ENCODE peak calls at places on chromosomes 6 and 20, in nine cellular contexts. O is HS-27A; D is lung; S is choroid plexus epithelial cell; B is nucleus accumbens; N is stimulated activated CD8-positive, alpha-beta memory T cell treated with anti-CD3 and anti-CD28 coated beads, Interleukin-4, amount 100 ng/mL, for 1 hour; P is T follicular helper cell; K is AG10803; G is natural killer cell. L is an unnamed sample.

GRCh38 chr6:37546141-37546871 is 46.6 kb upstream of the CCDC167 start:
- DNase-seq in B (no peak), P (no peak), G (no peak), N (no peak), S (no peak), D (no peak), O (no peak), K (no peak), L (no peak)

GRCh38 chr20:23106271-23106851 is 20.2 kb upstream of the CD93 start:
- DNase-seq in P (no peak), D (no peak), B (no peak), G (no peak), O (no peak), S (peak), N (no peak), K (no peak), L (peak)

GRCh38 chr6:42294759-42295158 is 77.1 kb upstream of the MRPS10 start:
- DNase-seq in B (no peak), P (no peak), S (peak), K (peak), N (no peak), O (peak), G (no peak), D (no peak), L (peak)

GRCh38 chr6:90103056-90103793 is 193.4 kb downstream of the BACH2 start:
- DNase-seq in O (no peak), S (peak), G (no peak), K (no peak), B (no peak), P (no peak), N (no peak), D (no peak), L (no peak)

GRCh38 chr20:41717464-41717863 is 99.3 kb upstream of the CHD6 start:
- DNase-seq in O (no peak), S (no peak), D (no peak), B (no peak), G (no peak), K (no peak), P (no peak), N (no peak), L (no peak)

GRCh38 chr20:22791877-22792525 is 207.6 kb upstream of the FOXA2 start:
- DNase-seq in P (no peak), G (no peak), O (no peak), B (no peak), K (no peak), N (no peak), S (peak), D (no peak), L (peak)

GRCh38 chr6:84892666-84893065 is 128.3 kb upstream of the TBX18 start:
- DNase-seq in D (no peak), G (no peak), S (peak), N (no peak), P (no peak), O (no peak), B (no peak), K (peak), L (peak)

GRCh38 chr6:26097268-26097875 is 10.1 kb downstream of the HFE start:
- DNase-seq in G (peak), P (peak), K (peak), S (peak), N (peak), B (peak), O (no peak), D (peak), L (peak)

GRCh38 chr6:16206595-16207037 is 31.8 kb upstream of the GMPR start:
- DNase-seq in B (no peak), N (peak), G (peak), K (peak), P (peak), D (peak), S (peak), O (peak), L (peak)

GRCh38 chr20:59081036-59081435 is 38.5 kb upstream of the PRELID3B start:
- DNase-seq in K (no peak), G (no peak), S (no peak), B (no peak), P (no peak), N (no peak), O (no peak), D (no peak), L (no peak)